ENCODE peak calls at places on chromosome 22, in nine cellular contexts. Y, J, K, P, M, L, X, Z and W are unnamed samples.

GRCh38 chr22:23203452-23204124 is 23.3 kb downstream of the BCR start:
- DNase-seq in Y (no peak), J (no peak), K (peak), P (no peak), M (no peak), L (no peak), X (no peak), Z (no peak), W (no peak)

GRCh38 chr22:36762687-36763260 is 13.1 kb downstream of the IFT27 start:
- DNase-seq in Y (no peak), J (no peak), K (peak), P (no peak), M (no peak), L (peak), X (no peak), Z (peak), W (peak)

GRCh38 chr22:45882881-45883810 is 93.8 kb downstream of the WNT7B start:
- DNase-seq in Y (no peak), J (no peak), K (peak), P (no peak), M (no peak), L (peak), X (peak), Z (no peak), W (no peak)

GRCh38 chr22:25534724-25535123 is 29.8 kb upstream of the GRK3 start:
- DNase-seq in Y (no peak), J (no peak), K (no peak), P (no peak), M (no peak), L (no peak), X (no peak), Z (no peak), W (no peak)

GRCh38 chr22:17063372-17064106 is 21.3 kb upstream of the IL17RA start:
- DNase-seq in Y (no peak), J (no peak), K (no peak), P (peak), M (no peak), L (no peak), X (peak), Z (no peak), W (no peak)

GRCh38 chr22:26648011-26648497 is 9.3 kb upstream of the MIAT start:
- DNase-seq in Y (no peak), J (peak), K (peak), P (no peak), M (no peak), L (no peak), X (no peak), Z (no peak), W (no peak)

GRCh38 chr22:27045103-27045940 is 387.9 kb downstream of the MIAT start:
- DNase-seq in Y (no peak), J (peak), K (no peak), P (no peak), M (no peak), L (no peak), X (peak), Z (no peak), W (no peak)

GRCh38 chr22:45151503-45151902 is 12.2 kb upstream of the NUP50 start:
- DNase-seq in Y (no peak), J (no peak), K (no peak), P (no peak), M (no peak), L (no peak), X (no peak), Z (no peak), W (no peak)

GRCh38 chr22:46068176-46068907 is 82.0 kb upstream of the PPARA start:
- DNase-seq in Y (no peak), J (no peak), K (no peak), P (no peak), M (no peak), L (no peak), X (no peak), Z (no peak), W (no peak)

GRCh38 chr22:44721206-44721605 is 19.2 kb downstream of the PRR5 start:
- DNase-seq in Y (no peak), J (peak), K (no peak), P (no peak), M (no peak), L (no peak), X (no peak), Z (no peak), W (no peak)

GRCh38 chr22:33605201-33605600 is 315.1 kb downstream of the LARGE1 start:
- DNase-seq in Y (no peak), J (no peak), K (no peak), P (no peak), M (no peak), L (no peak), X (no peak), Z (no peak), W (peak)

GRCh38 chr22:19930537-19931486 is 10.8 kb upstream of the COMT start:
- DNase-seq in Y (no peak), J (no peak), K (no peak), P (no peak), M (no peak), L (no peak), X (no peak), Z (no peak), W (no peak)

GRCh38 chr22:49975543-49976389 is 15.2 kb downstream of the PIM3 start:
- DNase-seq in Y (peak), J (peak), K (peak), P (peak), M (no peak), L (peak), X (peak), Z (no peak), W (no peak)

GRCh38 chr22:23791737-23792645 is 5.2 kb downstream of the SMARCB1 start:
- DNase-seq in Y (no peak), J (no peak), K (peak), P (no peak), M (no peak), L (no peak), X (no peak), Z (no peak), W (no peak)

GRCh38 chr22:27181537-27181936 is 524.1 kb downstream of the MIAT start:
- DNase-seq in Y (no peak), J (no peak), K (no peak), P (no peak), M (no peak), L (no peak), X (no peak), Z (no peak), W (no peak)

GRCh38 chr22:49964136-49964492 is 3.5 kb downstream of the PIM3 start:
- DNase-seq in Y (no peak), J (no peak), K (peak), P (peak), M (peak), L (peak), X (no peak), Z (no peak), W (no peak)

GRCh38 chr22:29951675-29952413 is 68.9 kb downstream of the MTMR3 start:
- DNase-seq in Y (no peak), J (no peak), K (no peak), P (no peak), M (no peak), L (no peak), X (no peak), Z (no peak), W (no peak)

GRCh38 chr22:44445731-44446130 is 52.3 kb downstream of the RTL6 start:
- DNase-seq in Y (no peak), J (no peak), K (peak), P (no peak), M (no peak), L (no peak), X (no peak), Z (no peak), W (no peak)

GRCh38 chr22:23125512-23126103 is 16.2 kb downstream of the RSPH14 start:
- DNase-seq in Y (no peak), J (no peak), K (no peak), P (no peak), M (no peak), L (no peak), X (no peak), Z (no peak), W (no peak)

GRCh38 chr22:46352691-46353386 is 17.3 kb downstream of the TRMU start:
- DNase-seq in Y (no peak), J (no peak), K (peak), P (peak), M (no peak), L (no peak), X (peak), Z (no peak), W (no peak)

GRCh38 chr22:27644566-27644965 is 157.0 kb downstream of the MN1 start:
- DNase-seq in Y (no peak), J (no peak), K (no peak), P (no peak), M (no peak), L (no peak), X (no peak), Z (no peak), W (no peak)

GRCh38 chr22:48242461-48242864 is 1480.0 kb downstream of the TBC1D22A start:
- DNase-seq in Y (no peak), J (no peak), K (peak), P (peak), M (no peak), L (no peak), X (no peak), Z (no peak), W (no peak)

GRCh38 chr22:41382610-41383009 is 868 bp downstream of the TEF start:
- DNase-seq in Y (no peak), J (no peak), K (no peak), P (no peak), M (no peak), L (no peak), X (no peak), Z (no peak), W (no peak)

GRCh38 chr22:39383841-39384625 is 15.5 kb upstream of the TAB1 start:
- DNase-seq in Y (no peak), J (no peak), K (no peak), P (no peak), M (no peak), L (no peak), X (no peak), Z (no peak), W (no peak)
- TF ChIP-seq CTCF in Y (no peak), J (no peak), K (no peak), P (no peak), M (no peak), L (no peak), X (no peak), Z (no peak), W (no peak)

GRCh38 chr22:38005943-38006342 is 21.6 kb upstream of the SOX10 start:
- DNase-seq in Y (no peak), J (no peak), K (no peak), P (no peak), M (no peak), L (no peak), X (no peak), Z (no peak), W (no peak)
- TF ChIP-seq CTCF in Y (no peak), J (no peak), K (no peak), P (no peak), M (no peak), L (no peak), X (no peak), Z (no peak), W (no peak)

GRCh38 chr22:21000215-21000986 is 1.5 kb downstream of the THAP7 start:
- DNase-seq in Y (no peak), J (no peak), K (peak), P (no peak), M (no peak), L (no peak), X (no peak), Z (no peak), W (no peak)

GRCh38 chr22:20999350-21000214 is 2.3 kb downstream of the THAP7 start:
- DNase-seq in Y (no peak), J (no peak), K (peak), P (no peak), M (no peak), L (no peak), X (no peak), Z (no peak), W (no peak)

GRCh38 chr22:20996598-20997535 is 5.1 kb downstream of the THAP7 start:
- DNase-seq in Y (no peak), J (no peak), K (no peak), P (no peak), M (no peak), L (no peak), X (no peak), Z (no peak), W (no peak)

GRCh38 chr22:20997536-20998257 is 4.2 kb downstream of the THAP7 start:
- DNase-seq in Y (no peak), J (no peak), K (no peak), P (no peak), M (no peak), L (no peak), X (no peak), Z (no peak), W (no peak)

GRCh38 chr22:20998411-20999336 is 3.2 kb downstream of the THAP7 start:
- DNase-seq in Y (no peak), J (no peak), K (no peak), P (no peak), M (no peak), L (no peak), X (no peak), Z (no peak), W (no peak)
- TF ChIP-seq CTCF in Y (no peak), J (no peak), K (no peak), P (no peak), M (no peak), L (no peak), X (no peak), Z (no peak), W (no peak)

GRCh38 chr22:31846161-31847115 is 92.6 kb downstream of the DEPDC5 start:
- DNase-seq in Y (no peak), J (peak), K (no peak), P (no peak), M (no peak), L (peak), X (no peak), Z (peak), W (no peak)
- TF ChIP-seq CTCF in Y (no peak), J (peak), K (peak), P (no peak), M (no peak), L (no peak), X (no peak), Z (peak), W (peak)

DNA sequence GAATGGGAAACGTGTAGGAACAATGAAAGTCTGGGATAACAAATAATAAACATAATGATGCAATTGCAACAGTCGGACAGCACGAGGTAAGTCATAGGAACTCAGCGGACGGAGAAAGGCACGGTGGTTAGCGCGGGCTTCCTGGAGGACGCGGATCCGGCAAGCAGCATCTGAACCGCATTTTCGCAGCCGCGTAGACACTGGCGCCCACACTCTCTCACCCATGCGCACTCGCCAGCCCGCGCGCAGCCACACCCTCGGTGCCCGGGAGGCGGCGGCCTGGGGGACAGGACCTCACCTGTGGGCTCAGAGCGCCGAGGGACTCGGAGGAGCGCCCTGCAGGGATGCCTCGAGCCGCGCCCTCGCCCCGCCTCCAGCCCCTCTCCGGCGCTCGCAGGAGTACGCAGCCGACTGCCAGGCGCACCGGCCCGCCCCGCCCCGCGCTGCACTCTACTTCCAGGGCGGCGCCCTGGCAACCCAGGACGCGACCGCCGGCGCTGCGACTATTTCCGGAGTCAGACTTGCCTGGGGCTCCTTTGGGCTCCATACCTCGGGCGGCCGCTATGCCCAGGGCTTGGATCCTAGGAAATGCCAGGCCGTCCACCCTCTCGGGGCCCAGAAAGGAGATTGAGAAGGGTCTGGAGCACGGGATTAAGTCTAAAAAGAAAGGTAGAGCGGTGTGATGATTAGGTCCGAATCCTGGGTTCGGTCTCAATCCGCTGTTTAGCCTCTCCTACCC is at the start of gene TTLL1:
- DNase-seq in Y (peak), J (peak), K (peak), P (peak), M (peak), L (peak), X (peak), Z (peak), W (peak)
- TF ChIP-seq CTCF in Y (peak), J (no peak), K (peak), P (no peak), M (no peak), L (no peak), X (no peak), Z (no peak), W (no peak)